ENCODE peak calls at places on chromosome 17, in four cellular contexts. One of them, this sample, is unnamed.

GRCh38 chr17:17351901-17352781 is 49.0 kb downstream of the NT5M start:
- DNase-seq in OCI-LY7: no peak
- DNase-seq in K562: peak; percentile 81
- DNase-seq in IMR-90: peak; percentile 48
- DNase-seq in this sample: peak; percentile 91

GRCh38 chr17:79926002-79926307 is 86.7 kb upstream of the CBX4 start:
- DNase-seq in OCI-LY7: no peak
- DNase-seq in K562: no peak
- DNase-seq in IMR-90: no peak
- DNase-seq in this sample: peak; percentile 83

GRCh38 chr17:16377804-16378400 is 3.0 kb upstream of the UBB start:
- DNase-seq in OCI-LY7: no peak
- DNase-seq in K562: no peak
- DNase-seq in IMR-90: peak; percentile 79
- DNase-seq in this sample: peak; percentile 88

GRCh38 chr17:33501185-33501584 is 208.1 kb upstream of the ASIC2 start:
- DNase-seq in OCI-LY7: no peak
- DNase-seq in K562: no peak
- DNase-seq in IMR-90: no peak
- DNase-seq in this sample: no peak

GRCh38 chr17:35117984-35118383 is 1.7 kb downstream of the RAD51D start:
- DNase-seq in OCI-LY7: peak; percentile 63
- DNase-seq in K562: no peak
- DNase-seq in IMR-90: peak; percentile 23
- DNase-seq in this sample: peak; percentile 27

GRCh38 chr17:68512247-68512966 is at the start of gene PRKAR1A:
- DNase-seq in OCI-LY7: peak; percentile 98
- DNase-seq in K562: peak; percentile 95
- DNase-seq in IMR-90: peak; percentile 95
- DNase-seq in this sample: peak; percentile 98

GRCh38 chr17:34579017-34579946 is at the start of gene TMEM132E:
- DNase-seq in OCI-LY7: no peak
- DNase-seq in K562: no peak
- DNase-seq in IMR-90: peak; percentile 2
- DNase-seq in this sample: peak; percentile 90

GRCh38 chr17:4998666-4999428 is 1.1 kb downstream of the KIF1C start:
- DNase-seq in OCI-LY7: peak; percentile 34
- DNase-seq in K562: no peak
- DNase-seq in IMR-90: no peak
- DNase-seq in this sample: peak; percentile 91

GRCh38 chr17:43540821-43541674 is 5.1 kb downstream of the ETV4 start:
- DNase-seq in OCI-LY7: no peak
- DNase-seq in K562: no peak
- DNase-seq in IMR-90: no peak
- DNase-seq in this sample: peak; percentile 83

GRCh38 chr17:38922538-38923291 is 2.7 kb upstream of the LASP1NB start:
- DNase-seq in OCI-LY7: no peak
- DNase-seq in K562: no peak
- DNase-seq in IMR-90: peak; percentile 69
- DNase-seq in this sample: peak; percentile 83

GRCh38 chr17:8954339-8954738 is 11.2 kb downstream of the PIK3R5 start:
- DNase-seq in OCI-LY7: peak; percentile 62
- DNase-seq in K562: no peak
- DNase-seq in IMR-90: no peak
- DNase-seq in this sample: no peak

GRCh38 chr17:8031261-8031661 is 7.6 kb upstream of the ALOX15B start:
- DNase-seq in OCI-LY7: no peak
- DNase-seq in K562: no peak
- DNase-seq in IMR-90: no peak
- DNase-seq in this sample: no peak

GRCh38 chr17:14748036-14748715 is 447.3 kb downstream of the HS3ST3B1 start:
- DNase-seq in OCI-LY7: peak; percentile 36
- DNase-seq in K562: no peak
- DNase-seq in IMR-90: no peak
- DNase-seq in this sample: no peak

GRCh38 chr17:81845881-81846742 is 11.3 kb upstream of the PPP1R27 start:
- DNase-seq in OCI-LY7: no peak
- DNase-seq in K562: no peak
- DNase-seq in IMR-90: no peak
- DNase-seq in this sample: no peak

DNA sequence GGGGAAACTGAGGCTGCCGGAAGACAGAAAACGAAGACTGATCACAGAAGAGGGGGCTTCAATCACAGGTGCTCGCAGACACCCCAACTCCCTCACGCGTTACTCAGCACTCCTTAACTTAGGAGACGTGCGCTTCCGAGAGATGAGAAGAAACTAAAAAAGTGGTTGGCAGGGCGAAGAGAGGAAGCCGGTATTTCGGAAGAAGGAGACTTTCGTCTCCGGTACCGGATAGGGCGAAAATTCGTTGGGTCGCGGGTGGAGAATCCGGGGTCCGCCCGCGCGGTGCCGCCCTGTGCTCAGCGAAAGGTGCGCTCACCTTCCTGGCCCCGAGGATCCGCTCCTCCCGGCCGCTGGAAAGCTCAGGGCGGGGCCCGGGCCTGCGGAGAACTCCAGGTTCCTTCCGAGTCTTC is 917 bp upstream of the TBX2 start:
- DNase-seq in OCI-LY7: no peak
- DNase-seq in K562: no peak
- DNase-seq in IMR-90: peak; percentile 28
- DNase-seq in this sample: peak; percentile 94
- H4K20me1 ChIP-seq in OCI-LY7: no peaks in the 10 kb centered on the region
- H4K20me1 ChIP-seq in K562: no peaks in the 10 kb centered on the region
- H4K20me1 ChIP-seq in IMR-90: peaks cover 33% of the 10 kb centered on the region
- H4K20me1 ChIP-seq in this sample: peaks cover 12% of the 10 kb centered on the region

GRCh38 chr17:29590261-29590978 is 972 bp upstream of the GIT1 start:
- DNase-seq in OCI-LY7: peak; percentile 50
- DNase-seq in K562: no peak
- DNase-seq in IMR-90: peak; percentile 58
- DNase-seq in this sample: peak; percentile 99

GRCh38 chr17:29587591-29587990 is 1.9 kb downstream of the GIT1 start:
- DNase-seq in OCI-LY7: no peak
- DNase-seq in K562: no peak
- DNase-seq in IMR-90: no peak
- DNase-seq in this sample: no peak

GRCh38 chr17:29588017-29588557 is 1.4 kb downstream of the GIT1 start:
- DNase-seq in OCI-LY7: peak; percentile 18
- DNase-seq in K562: no peak
- DNase-seq in IMR-90: no peak
- DNase-seq in this sample: no peak

GRCh38 chr17:29589524-29590260 is at the start of gene GIT1:
- DNase-seq in OCI-LY7: peak; percentile 92
- DNase-seq in K562: peak; percentile 96
- DNase-seq in IMR-90: peak; percentile 78
- DNase-seq in this sample: peak; percentile 100

DNA sequence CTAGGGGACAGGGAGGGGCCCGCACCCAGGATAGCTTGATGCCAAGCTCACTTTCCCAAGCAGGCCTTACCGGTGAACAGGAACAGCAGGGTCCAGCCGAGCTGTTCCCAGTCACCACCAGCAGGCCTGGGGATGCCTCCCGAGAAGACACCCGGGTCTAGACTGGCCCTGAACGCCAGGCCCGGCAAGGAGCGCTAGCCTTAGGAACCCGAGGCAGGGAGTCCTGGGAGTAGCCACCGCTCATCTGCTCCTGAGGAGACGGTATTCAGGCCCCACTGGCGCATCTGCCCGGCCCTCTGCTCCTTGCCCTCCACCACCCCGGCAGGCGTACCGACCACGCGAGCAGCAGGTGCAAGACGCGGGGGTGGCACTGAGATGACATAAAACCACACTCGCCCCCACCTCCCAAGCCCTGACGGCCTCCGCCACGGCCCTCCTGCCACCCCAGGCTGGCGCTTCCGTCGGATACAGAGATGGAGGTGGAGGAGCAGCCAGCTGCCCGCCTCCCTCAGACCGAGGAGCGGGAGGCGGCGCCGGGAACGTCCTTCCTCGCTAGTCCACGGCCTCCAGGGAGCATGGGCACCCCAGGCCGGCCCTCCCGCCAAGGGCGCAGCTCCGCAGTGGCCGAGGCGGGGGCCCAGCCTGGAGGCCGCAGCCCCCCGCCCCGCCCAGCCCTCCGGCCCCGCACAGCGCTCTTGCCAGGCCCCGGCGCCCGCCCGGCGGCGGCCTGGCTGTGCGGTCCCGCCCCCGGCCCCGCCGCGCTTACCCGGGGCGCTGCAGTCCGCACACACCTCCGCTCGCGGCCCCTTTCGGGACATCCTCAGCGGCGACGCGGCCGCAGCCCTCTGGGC is 662 bp downstream of the GIT1 start:
- DNase-seq in OCI-LY7: peak; percentile 61
- DNase-seq in K562: peak; percentile 48
- DNase-seq in IMR-90: peak; percentile 29
- DNase-seq in this sample: peak; percentile 95
- H2AFZ ChIP-seq in OCI-LY7: no peak overlapping the region
- H2AFZ ChIP-seq in K562: peak overlapping the region; percentile 32
- H2AFZ ChIP-seq in IMR-90: peak overlapping the region; percentile 80
- H2AFZ ChIP-seq in this sample: peak overlapping the region; percentile 62

DNA sequence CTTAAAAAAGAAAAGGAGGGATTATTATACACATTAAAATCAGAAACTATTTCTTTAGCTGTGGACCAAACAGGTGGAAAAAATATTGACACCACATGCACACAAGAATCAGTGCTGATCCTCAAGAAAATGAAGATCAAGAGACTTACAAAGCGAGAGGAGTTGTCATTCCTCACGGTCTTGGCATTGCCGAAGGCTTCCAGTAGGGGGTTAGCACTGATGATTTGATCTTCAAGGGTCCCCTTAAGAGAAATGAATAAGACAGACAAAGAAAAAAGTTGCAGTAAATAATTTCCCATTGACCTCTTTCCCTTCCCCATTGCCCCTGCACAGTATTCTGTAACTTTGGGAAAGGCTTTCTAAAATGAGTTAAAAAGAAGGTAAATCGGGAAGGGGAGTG is 6.0 kb downstream of the MYH4 start:
- DNase-seq in OCI-LY7: peak; percentile 0
- DNase-seq in K562: no peak
- DNase-seq in IMR-90: no peak
- DNase-seq in this sample: no peak
- TF ChIP-seq CTCF in OCI-LY7: peak; percentile 25
- TF ChIP-seq CTCF in K562: no peak
- TF ChIP-seq CTCF in IMR-90: no peak
- TF ChIP-seq CTCF in this sample: no peak

DNA sequence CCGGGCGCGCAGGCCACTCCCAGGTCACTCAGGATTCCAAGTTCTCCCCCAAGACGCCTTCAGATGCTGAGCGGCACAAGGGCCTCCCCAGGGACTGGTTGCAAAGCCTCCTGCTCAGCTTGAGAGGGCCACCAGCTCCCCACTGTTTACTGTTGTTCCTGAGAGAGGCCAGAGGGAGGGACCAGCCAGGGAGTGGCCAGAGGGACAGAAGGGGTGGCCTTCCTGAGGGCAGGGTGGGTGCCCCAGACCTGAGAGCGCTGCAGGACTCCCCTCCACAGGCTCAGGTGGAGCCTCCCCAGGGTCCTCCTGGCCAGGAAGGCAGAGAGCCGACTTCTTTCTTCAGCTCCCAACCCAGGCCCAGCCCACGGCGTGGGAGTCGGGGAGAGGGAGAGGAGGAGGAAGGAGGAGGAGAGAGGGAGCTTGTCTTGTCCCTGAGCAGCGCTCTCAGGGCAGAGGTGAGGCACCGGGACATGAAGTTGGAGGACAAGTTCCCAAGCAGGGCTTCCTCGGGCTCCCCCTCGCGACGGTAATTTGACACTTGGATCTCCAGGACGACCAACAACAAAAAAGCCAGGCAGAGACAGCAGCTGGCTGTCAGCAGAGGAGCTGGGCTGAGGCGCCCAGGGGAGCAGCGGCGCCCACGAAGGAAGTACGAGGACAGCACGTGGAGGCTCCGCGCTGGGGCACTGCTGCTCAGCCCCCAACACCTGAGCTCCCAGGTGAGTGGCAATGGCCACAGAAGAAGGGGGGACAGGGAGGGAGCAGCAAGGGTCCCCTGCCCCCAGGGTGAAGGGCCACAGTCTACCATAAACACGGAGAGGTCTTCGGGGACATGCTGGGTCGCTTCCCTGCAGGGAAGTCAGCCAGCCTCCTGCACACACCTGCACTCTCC is 496 bp downstream of the SMIM5 start:
- DNase-seq in OCI-LY7: peak; percentile 88
- DNase-seq in K562: peak; percentile 91
- DNase-seq in IMR-90: peak; percentile 88
- DNase-seq in this sample: peak; percentile 100
- H4K20me1 ChIP-seq in OCI-LY7: no peaks in the 10 kb centered on the region
- H4K20me1 ChIP-seq in K562: peaks cover 13% of the 10 kb centered on the region
- H4K20me1 ChIP-seq in IMR-90: peaks cover 9% of the 10 kb centered on the region
- H4K20me1 ChIP-seq in this sample: peaks cover 11% of the 10 kb centered on the region

GRCh38 chr17:28951991-28952975 is 965 bp upstream of the PHF12 start:
- DNase-seq in OCI-LY7: peak; percentile 99
- DNase-seq in K562: peak; percentile 94
- DNase-seq in IMR-90: peak; percentile 99
- DNase-seq in this sample: peak; percentile 99

GRCh38 chr17:28950017-28950751 is 1.1 kb downstream of the PHF12 start:
- DNase-seq in OCI-LY7: peak; percentile 63
- DNase-seq in K562: peak; percentile 34
- DNase-seq in IMR-90: peak; percentile 39
- DNase-seq in this sample: no peak

GRCh38 chr17:28950752-28951427 is 428 bp downstream of the PHF12 start:
- DNase-seq in OCI-LY7: no peak
- DNase-seq in K562: no peak
- DNase-seq in IMR-90: no peak
- DNase-seq in this sample: no peak

GRCh38 chr17:28953444-28954118 is 2.3 kb upstream of the PHF12 start:
- DNase-seq in OCI-LY7: peak; percentile 70
- DNase-seq in K562: peak; percentile 42
- DNase-seq in IMR-90: peak; percentile 45
- DNase-seq in this sample: no peak

DNA sequence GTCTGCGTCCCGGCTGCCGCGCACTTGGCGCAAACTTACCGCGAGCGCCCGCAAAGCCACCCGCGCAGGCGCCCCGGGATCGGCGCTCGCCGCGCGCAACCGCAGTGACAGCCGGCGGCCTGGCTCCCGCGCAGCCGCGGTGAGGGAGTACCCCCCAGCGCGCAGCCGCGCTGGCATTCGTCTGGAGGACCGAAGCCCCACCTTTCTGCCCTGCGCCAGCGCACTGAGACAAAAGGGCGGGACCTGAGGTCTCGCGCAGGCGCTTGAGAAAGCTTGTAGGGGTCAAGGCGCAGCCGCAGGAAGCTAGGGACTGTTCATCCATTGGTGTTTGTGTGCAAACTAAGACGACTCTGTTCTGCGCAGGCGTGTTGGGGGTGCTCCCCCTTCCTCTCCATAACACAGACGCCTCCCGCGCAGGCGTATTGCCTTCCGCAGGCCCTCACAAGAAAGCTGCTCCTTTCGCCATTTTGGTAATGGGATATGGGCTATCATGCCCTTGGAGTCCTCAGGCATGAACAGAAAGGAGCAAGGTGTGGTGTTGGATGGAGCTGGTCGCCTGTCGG is at the start of gene PHF12:
- DNase-seq in OCI-LY7: peak; percentile 100
- DNase-seq in K562: peak; percentile 99
- DNase-seq in IMR-90: peak; percentile 100
- DNase-seq in this sample: peak; percentile 98
- H2AFZ ChIP-seq in OCI-LY7: peak within 1 kb of the TSS; percentile 62
- H2AFZ ChIP-seq in K562: peak within 1 kb of the TSS; percentile 96
- H2AFZ ChIP-seq in IMR-90: peak within 1 kb of the TSS; percentile 99
- H2AFZ ChIP-seq in this sample: peak within 1 kb of the TSS; percentile 98

This sample was measured in osteoblast.